ENCODE peak calls at places on chromosomes 4 and X, in eight cellular contexts. V is left lung, X is heart left ventricle, C is suprapubic skin, D is uterus, B is IMR-90, Y is ovary, R is cardiac fibroblast. U is an unnamed sample.

GRCh38 chr4:128579454-128579853 is 230.0 kb upstream of the JADE1 start:
- DNase-seq in B (no peak), Y (no peak), V (no peak), R (peak), C (no peak), D (no peak), X (no peak), U (no peak)

GRCh38 chrX:109312757-109313156 is 169.1 kb downstream of the GUCY2F start:
- DNase-seq in B (no peak), R (no peak), Y (no peak), X (no peak), C (no peak), V (no peak), D (no peak), U (no peak)

GRCh38 chrX:70132877-70133302 is 357 bp upstream of the IGBP1 start:
- DNase-seq in Y (no peak), V (no peak), D (no peak), B (peak), R (no peak), C (no peak), X (no peak), U (no peak)

GRCh38 chr4:112213091-112213490 is 18.5 kb upstream of the AP1AR start:
- DNase-seq in B (no peak), V (no peak), C (no peak), R (no peak), Y (no peak), X (peak), D (no peak), U (no peak)

GRCh38 chrX:2435465-2435864 is 65.3 kb downstream of the DHRSX start:
- DNase-seq in C (no peak), B (no peak), X (no peak), R (no peak), D (no peak), Y (no peak), V (no peak), U (no peak)

GRCh38 chrX:41686788-41687187 is 2.0 kb upstream of the GPR34 start:
- DNase-seq in Y (no peak), V (no peak), B (no peak), R (no peak), C (no peak), X (no peak), D (no peak), U (no peak)

GRCh38 chrX:69535661-69536060 is 31.5 kb downstream of the NALF2 start:
- DNase-seq in C (no peak), B (no peak), R (no peak), V (no peak), Y (no peak), D (no peak), X (no peak), U (no peak)

GRCh38 chrX:111244238-111244750 is 26.0 kb downstream of the CAPN6 start:
- DNase-seq in B (peak), C (no peak), R (peak), Y (no peak), D (no peak), V (no peak), X (no peak), U (peak)

GRCh38 chr4:138111462-138112000 is 130.6 kb downstream of the SLC7A11 start:
- DNase-seq in X (no peak), V (no peak), R (peak), C (no peak), B (peak), Y (no peak), D (no peak), U (peak)

GRCh38 chrX:136386821-136387220 is 86.1 kb downstream of the ADGRG4 start:
- DNase-seq in C (no peak), V (no peak), Y (no peak), X (no peak), B (no peak), R (no peak), D (no peak), U (no peak)

GRCh38 chr4:24858550-24858949 is 54.3 kb downstream of the CCDC149 start:
- DNase-seq in Y (no peak), C (no peak), B (no peak), R (no peak), X (no peak), V (no peak), D (no peak), U (no peak)

GRCh38 chr4:167826281-167826680 is 266.1 kb upstream of the ANXA10 start:
- DNase-seq in V (no peak), X (no peak), Y (no peak), B (no peak), R (peak), C (no peak), D (no peak), U (no peak)

GRCh38 chr4:30903493-30903892 is 183.3 kb downstream of the PCDH7 start:
- DNase-seq in X (no peak), V (no peak), C (no peak), Y (no peak), R (peak), D (no peak), B (peak), U (peak)

GRCh38 chrX:114584434-114584943 is 603 bp downstream of the HTR2C start:
- DNase-seq in X (no peak), C (no peak), B (no peak), V (peak), R (no peak), D (no peak), Y (no peak), U (no peak)

GRCh38 chr4:80608285-80608980 is 272.9 kb downstream of the CFAP299 start:
- DNase-seq in C (no peak), V (no peak), D (no peak), B (peak), X (no peak), R (peak), Y (no peak), U (peak)

GRCh38 chrX:73977542-73978169 is 326.3 kb upstream of the ZCCHC13 start:
- DNase-seq in R (peak), X (no peak), B (no peak), Y (no peak), C (no peak), V (no peak), D (no peak), U (peak)

GRCh38 chr4:5773271-5773555 is 62.2 kb downstream of the EVC start:
- DNase-seq in V (no peak), Y (no peak), B (peak), X (no peak), C (no peak), D (no peak), R (peak), U (peak)

DNA sequence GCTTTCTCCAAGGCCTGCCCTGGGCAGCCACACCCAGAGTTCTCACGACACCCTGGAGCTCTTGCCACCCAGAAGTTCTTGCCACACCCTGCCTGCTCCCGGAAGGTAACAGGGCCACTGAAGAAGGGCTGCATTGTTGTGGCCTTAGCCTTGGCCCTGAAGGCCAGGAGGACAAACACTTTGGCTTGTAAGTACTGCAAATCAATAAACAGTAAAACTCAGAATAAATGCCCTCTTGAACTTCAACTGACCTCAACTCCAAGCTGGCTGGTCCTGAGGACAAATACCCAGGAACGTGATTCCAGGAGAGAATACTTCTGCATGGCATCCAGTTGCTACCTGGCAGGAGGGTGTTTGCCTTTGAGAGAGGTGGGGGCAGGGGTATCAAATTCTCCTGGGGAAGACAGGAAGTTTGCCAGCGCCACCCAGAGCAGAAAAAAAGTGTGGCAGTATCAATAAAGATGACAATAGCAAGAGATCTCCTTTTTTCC is 54.1 kb downstream of the TLR10 start:
- DNase-seq in B (no peak), X (no peak), V (peak), D (no peak), Y (no peak), C (no peak), R (no peak), U (no peak)
- TF ChIP-seq CTCF in B (no peak), X (no peak), V (no peak), D (no peak), Y (no peak), C (no peak), R (no peak), U (peak)

GRCh38 chr4:3766791-3767561 is 791 bp downstream of the ADRA2C start:
- DNase-seq in V (no peak), D (peak), B (no peak), Y (peak), R (peak), C (no peak), X (no peak), U (peak)
- H3K4me3 ChIP-seq in V (no peak), D (peak), B (no peak), Y (peak), R (no peak), C (peak), X (peak), U (no peak)

GRCh38 chrX:144918936-144919335 is 328.4 kb upstream of the SPANXN1 start:
- DNase-seq in D (no peak), V (no peak), B (no peak), R (peak), C (no peak), Y (no peak), X (no peak), U (no peak)
- TF ChIP-seq CTCF in D (no peak), V (no peak), B (no peak), R (no peak), C (no peak), Y (no peak), X (no peak), U (no peak)

DNA sequence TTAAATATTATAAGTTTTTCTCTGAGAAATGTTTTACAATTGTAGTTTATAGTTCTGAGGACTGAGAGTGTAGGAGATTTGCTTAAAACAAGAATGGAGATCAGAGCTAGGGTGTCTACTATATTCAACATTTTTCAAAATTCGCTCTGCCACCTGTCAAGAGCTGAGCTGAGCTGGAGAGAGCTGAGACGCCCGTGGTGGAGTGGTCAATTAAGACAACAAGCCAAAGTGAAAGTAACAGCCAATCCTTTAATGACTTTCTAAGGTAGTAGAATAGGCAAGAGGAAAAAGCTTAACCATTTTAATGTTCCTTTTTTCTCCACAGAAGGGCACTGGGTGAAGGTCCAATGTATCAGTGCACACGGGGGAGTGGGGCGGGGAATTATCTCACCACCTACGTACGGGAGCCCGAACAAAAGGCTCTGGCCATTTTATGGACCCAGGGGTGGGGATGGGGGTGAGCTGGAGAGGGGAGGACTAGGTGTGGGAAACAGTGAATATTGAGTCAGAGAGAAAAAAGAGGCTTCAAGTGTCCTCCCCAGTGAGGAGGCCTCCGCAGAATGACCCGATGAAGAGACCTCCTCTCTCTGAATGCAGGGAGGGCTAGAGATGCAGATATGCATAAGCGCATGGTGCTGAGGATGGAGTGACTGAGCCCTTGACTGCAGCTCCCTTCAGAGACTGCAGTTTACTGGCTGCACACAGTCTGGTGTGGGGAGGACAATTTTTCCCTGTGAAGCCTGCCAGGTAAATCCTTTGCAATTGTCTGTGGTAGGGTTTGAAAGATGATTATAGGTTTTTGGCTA is 60.8 kb downstream of the SPCS3 start:
- DNase-seq in R (no peak), B (no peak), D (no peak), C (no peak), V (no peak), Y (no peak), X (no peak), U (no peak)
- H3K4me3 ChIP-seq in R (no peak), B (no peak), D (peak), C (no peak), V (no peak), Y (no peak), X (peak), U (no peak)

GRCh38 chr4:165016971-165017370 is 14.8 kb upstream of the TRIM60 start:
- DNase-seq in C (no peak), X (no peak), R (no peak), Y (no peak), B (no peak), D (no peak), V (no peak), U (no peak)
- TF ChIP-seq CTCF in C (no peak), X (no peak), R (peak), Y (no peak), B (peak), D (no peak), V (no peak), U (no peak)